ENCODE peak calls at places on chromosomes 3 and 15, in six cellular contexts. K, Y, R, W, Q and A are unnamed samples.

GRCh38 chr3:44058022-44058867 is 183.4 kb upstream of the TOPAZ1 start:
- DNase-seq in K (peak; percentile 60), W (peak; percentile 54), Y (no peak), R (peak; percentile 83), Q (peak; percentile 79), A (peak; percentile 52)

GRCh38 chr3:141104151-141104741 is 53.1 kb downstream of the SPSB4 start:
- DNase-seq in K (peak; percentile 3), W (no peak), R (no peak), Q (no peak), Y (no peak), A (no peak)

GRCh38 chr3:39090922-39091321 is 16.5 kb downstream of the GORASP1 start:
- DNase-seq in R (no peak), W (no peak), K (peak; percentile 16), Q (peak; percentile 13), Y (no peak), A (no peak)

GRCh38 chr15:90873488-90873997 is 5.2 kb downstream of the FURIN start:
- DNase-seq in K (no peak), R (no peak), Q (no peak), W (no peak), Y (no peak), A (no peak)

GRCh38 chr3:17755836-17756235 is 13.4 kb upstream of the TBC1D5 start:
- DNase-seq in Q (no peak), K (no peak), W (peak; percentile 73), R (no peak), Y (no peak), A (no peak)

GRCh38 chr3:134057006-134057832 is 27.5 kb upstream of the SLCO2A1 start:
- DNase-seq in K (peak; percentile 30), R (peak; percentile 26), Q (no peak), Y (no peak), W (peak; percentile 36), A (no peak)

GRCh38 chr15:55599384-55599783 is 11.2 kb upstream of the PYGO1 start:
- DNase-seq in R (no peak), Q (no peak), W (peak; percentile 34), K (no peak), Y (no peak), A (no peak)

GRCh38 chr3:193391902-193392301 is 13.3 kb upstream of the ATP13A5 start:
- DNase-seq in R (no peak), K (peak; percentile 89), Y (no peak), W (peak; percentile 81), Q (peak; percentile 59), A (no peak)

GRCh38 chr3:105364113-105364512 is 2.6 kb upstream of the ALCAM start:
- DNase-seq in Y (no peak), Q (peak; percentile 71), W (peak; percentile 71), K (peak; percentile 81), R (peak; percentile 75), A (no peak)

GRCh38 chr15:34904527-34904926 is 65.0 kb downstream of the AQR start:
- DNase-seq in W (no peak), Q (no peak), R (no peak), Y (no peak), K (no peak), A (no peak)

GRCh38 chr3:142987707-142988106 is 13.7 kb upstream of the U2SURP start:
- DNase-seq in Y (no peak), R (peak; percentile 35), Q (peak; percentile 83), K (peak; percentile 36), W (no peak), A (peak; percentile 38)

GRCh38 chr15:83809345-83809744 is 155.4 kb downstream of the ADAMTSL3 start:
- DNase-seq in Q (no peak), R (no peak), K (no peak), W (peak; percentile 33), Y (no peak), A (no peak)

GRCh38 chr15:64597469-64597806 is 137.1 kb downstream of the ZNF609 start:
- DNase-seq in K (no peak), R (no peak), W (no peak), Q (no peak), Y (no peak), A (no peak)

DNA sequence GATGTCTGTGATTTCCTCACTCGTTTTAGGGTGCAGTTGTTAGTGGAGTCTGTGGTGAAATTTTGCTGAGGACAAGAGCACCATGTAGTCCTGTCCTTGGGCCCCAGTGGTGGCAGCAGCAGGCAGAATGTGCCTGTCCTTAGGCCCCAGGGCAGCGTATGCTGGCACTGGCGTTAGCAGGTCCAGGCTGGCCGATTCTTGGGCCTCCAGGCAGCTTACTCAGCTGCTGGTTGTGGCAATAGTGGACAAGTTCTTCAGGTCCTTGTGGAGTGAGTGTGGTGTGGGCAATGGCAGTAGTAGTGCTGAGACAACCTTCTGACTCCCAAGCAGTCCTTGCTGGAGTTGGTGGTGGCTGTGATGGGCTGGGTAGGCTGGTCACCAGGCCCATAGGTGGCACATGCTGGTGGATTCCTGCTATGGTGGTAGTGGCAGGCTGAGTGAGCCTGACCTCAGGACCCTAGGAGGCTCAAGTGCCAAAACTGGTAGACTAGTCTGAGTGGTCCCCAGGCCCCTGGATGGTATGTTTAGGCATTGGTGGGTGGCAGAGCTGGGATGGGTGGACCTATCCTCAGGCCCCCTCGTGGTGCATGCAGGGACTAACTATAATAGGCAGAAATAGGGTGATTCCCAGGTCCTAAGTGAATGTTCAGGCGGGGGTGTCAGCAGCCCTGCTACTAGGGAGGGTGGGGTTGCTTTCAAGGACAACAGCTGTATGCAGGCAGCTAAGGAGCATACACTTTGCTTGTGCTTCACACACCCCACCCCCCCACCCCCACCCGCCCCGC is 56.3 kb downstream of the TNFAIP8L3 start:
- DNase-seq in Y (no peak), K (no peak), W (peak; percentile 72), Q (no peak), R (no peak), A (no peak)
- H3K4me3 ChIP-seq in Y (no peak overlapping the region), K (no peak overlapping the region), W (no peak overlapping the region), Q (no peak overlapping the region), R (no peak overlapping the region), A (no peak overlapping the region)

DNA sequence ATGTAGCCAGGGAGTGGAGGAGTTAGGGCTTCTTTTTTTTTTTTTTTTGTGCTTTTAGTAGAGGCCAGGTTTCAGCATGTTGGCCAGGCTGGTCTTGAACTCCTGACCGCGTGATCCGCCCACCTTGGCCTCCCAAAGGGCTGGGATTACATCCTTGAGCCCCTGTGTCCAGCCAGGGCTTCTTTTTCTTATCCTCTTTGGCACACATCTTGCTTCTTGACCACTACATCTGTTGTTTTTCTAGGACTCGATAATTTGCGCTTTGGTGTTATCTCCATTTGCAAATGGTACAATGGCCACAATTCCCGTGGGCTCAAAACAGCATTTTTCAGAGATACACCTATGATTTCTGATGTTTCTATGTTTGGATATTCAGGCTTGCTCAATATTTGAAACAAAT is 4.2 kb downstream of the SKIL start:
- DNase-seq in Q (no peak), K (no peak), Y (no peak), R (no peak), W (no peak), A (no peak)
- H3K4me3 ChIP-seq in Q (peak overlapping the region; percentile 87), K (no peak overlapping the region), Y (no peak overlapping the region), R (no peak overlapping the region), W (no peak overlapping the region), A (peak overlapping the region; percentile 8)

GRCh38 chr3:122066331-122067213 is 11.4 kb downstream of the CD86 start:
- DNase-seq in Y (no peak), R (no peak), Q (no peak), W (no peak), K (no peak), A (no peak)
- H3K4me3 ChIP-seq in Y (no peak overlapping the region), R (no peak overlapping the region), Q (no peak overlapping the region), W (no peak overlapping the region), K (no peak overlapping the region), A (no peak overlapping the region)

DNA sequence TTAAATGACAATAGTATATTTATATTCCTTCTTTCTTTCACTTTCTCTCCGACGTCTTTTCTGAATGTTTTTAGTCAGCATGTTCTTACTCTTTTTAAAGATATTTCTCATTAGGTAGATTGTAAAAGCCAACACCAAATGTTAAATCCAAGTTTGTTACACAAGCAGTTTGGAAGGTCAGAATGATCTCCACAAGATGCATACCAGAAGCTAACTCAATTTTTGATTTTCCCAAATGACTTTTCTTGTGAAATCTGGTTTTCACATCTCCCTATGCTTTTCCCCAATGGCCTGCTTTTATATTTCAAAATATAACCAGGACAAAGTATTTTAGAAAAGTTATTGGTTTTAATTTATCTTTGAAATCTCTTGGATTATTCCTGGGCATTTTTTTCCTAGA is 49.7 kb upstream of the TPRG1 start:
- DNase-seq in R (no peak), W (no peak), Q (no peak), Y (no peak), K (no peak), A (no peak)
- H3K4me3 ChIP-seq in R (no peak overlapping the region), W (no peak overlapping the region), Q (no peak overlapping the region), Y (no peak overlapping the region), K (peak overlapping the region; percentile 1), A (no peak overlapping the region)

GRCh38 chr15:96352594-96353377 is 22.3 kb downstream of the NR2F2 start:
- DNase-seq in Y (no peak), R (peak; percentile 23), W (no peak), K (peak; percentile 92), Q (peak; percentile 74), A (no peak)

GRCh38 chr15:96351801-96352593 is 21.5 kb downstream of the NR2F2 start:
- DNase-seq in Y (no peak), K (peak; percentile 41), W (no peak), Q (peak; percentile 24), R (peak; percentile 9), A (no peak)

GRCh38 chr15:96354731-96355560 is 24.4 kb downstream of the NR2F2 start:
- DNase-seq in Q (peak; percentile 79), W (peak; percentile 76), K (peak; percentile 89), Y (peak; percentile 61), R (peak; percentile 83), A (peak; percentile 69)

GRCh38 chr15:96353931-96354730 is 23.6 kb downstream of the NR2F2 start:
- DNase-seq in Y (no peak), R (peak; percentile 73), K (peak; percentile 67), W (no peak), Q (peak; percentile 67), A (no peak)

GRCh38 chr15:96353378-96353930 is 23.0 kb downstream of the NR2F2 start:
- DNase-seq in K (no peak), Y (no peak), R (no peak), Q (no peak), W (no peak), A (no peak)
- H3K4me3 ChIP-seq in K (peak overlapping the region; percentile 82), Y (peak overlapping the region; percentile 72), R (peak overlapping the region; percentile 55), Q (peak overlapping the region; percentile 49), W (no peak overlapping the region), A (peak overlapping the region; percentile 60)

GRCh38 chr3:129688310-129688895 is 81.9 kb upstream of the PLXND1 start:
- DNase-seq in W (no peak), R (peak; percentile 68), K (peak; percentile 68), Q (peak; percentile 70), Y (no peak), A (peak; percentile 29)

GRCh38 chr3:129690963-129691362 is 84.5 kb upstream of the PLXND1 start:
- DNase-seq in Y (no peak), W (no peak), Q (no peak), K (no peak), R (no peak), A (no peak)

GRCh38 chr3:129687586-129688125 is 81.2 kb upstream of the PLXND1 start:
- DNase-seq in Q (no peak), R (no peak), Y (no peak), W (no peak), K (peak; percentile 29), A (no peak)

GRCh38 chr3:129690406-129690805 is 83.9 kb upstream of the PLXND1 start:
- DNase-seq in W (peak; percentile 80), K (peak; percentile 60), Y (peak; percentile 1), R (peak; percentile 77), Q (peak; percentile 73), A (peak; percentile 39)

DNA sequence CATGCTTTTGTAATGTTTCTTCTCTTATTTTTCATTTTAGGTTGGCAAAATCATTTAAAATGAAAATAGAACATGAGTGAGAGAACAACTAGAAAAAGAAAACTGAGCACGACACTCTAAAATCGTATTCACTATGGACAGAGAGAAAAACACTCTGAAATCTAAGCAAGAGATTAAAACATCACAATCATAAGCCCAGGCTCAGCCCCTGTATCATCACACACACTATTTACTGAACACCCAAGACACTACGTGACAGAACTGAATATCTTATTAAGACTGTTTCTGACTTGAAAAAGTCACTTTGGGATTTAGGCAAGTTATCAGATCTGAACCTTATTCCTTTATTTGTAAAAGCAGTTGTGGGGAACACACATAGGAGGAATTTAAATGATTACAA is 82.6 kb upstream of the PLXND1 start:
- DNase-seq in K (no peak), Y (no peak), W (no peak), R (no peak), Q (no peak), A (no peak)
- H3K4me3 ChIP-seq in K (no peak overlapping the region), Y (no peak overlapping the region), W (no peak overlapping the region), R (no peak overlapping the region), Q (no peak overlapping the region), A (no peak overlapping the region)